ENCODE peak calls at places on chromosomes 2 and 18, in four cellular contexts. One of them, this sample, is unnamed.
A peak's percentile ranks its signal among the peaks of the same experiment; 100 is the strongest.

GRCh38 chr2:204353823-204354222 is 191.5 kb upstream of the PARD3B start:
- DNase-seq in stimulated activated CD4-positive, alpha-beta T cell treated with anti-CD3 and anti-CD28 coated beads, Interleukin-4, amount 100 ng/mL, for 4 hours: no peak
- DNase-seq in mesenteric fat pad: no peak
- DNase-seq in stimulated activated naive CD4-positive, alpha-beta T cell: no peak
- DNase-seq in this sample: no peak

GRCh38 chr2:164882276-164882675 is 40.7 kb upstream of the COBLL1 start:
- DNase-seq in mesenteric fat pad: no peak
- DNase-seq in stimulated activated naive CD4-positive, alpha-beta T cell: no peak
- DNase-seq in stimulated activated CD4-positive, alpha-beta T cell treated with anti-CD3 and anti-CD28 coated beads, Interleukin-4, amount 100 ng/mL, for 4 hours: no peak
- DNase-seq in this sample: no peak

GRCh38 chr2:208280933-208281332 is 14.9 kb downstream of the PIKFYVE start:
- DNase-seq in mesenteric fat pad: no peak
- DNase-seq in stimulated activated naive CD4-positive, alpha-beta T cell: no peak
- DNase-seq in stimulated activated CD4-positive, alpha-beta T cell treated with anti-CD3 and anti-CD28 coated beads, Interleukin-4, amount 100 ng/mL, for 4 hours: no peak
- DNase-seq in this sample: no peak

GRCh38 chr18:6521804-6522418 is 107.2 kb upstream of the L3MBTL4 start:
- DNase-seq in stimulated activated naive CD4-positive, alpha-beta T cell: no peak
- DNase-seq in mesenteric fat pad: no peak
- DNase-seq in stimulated activated CD4-positive, alpha-beta T cell treated with anti-CD3 and anti-CD28 coated beads, Interleukin-4, amount 100 ng/mL, for 4 hours: no peak
- DNase-seq in this sample: no peak

GRCh38 chr2:168645696-168646095 is 156.7 kb upstream of the NOSTRIN start:
- DNase-seq in stimulated activated naive CD4-positive, alpha-beta T cell: no peak
- DNase-seq in mesenteric fat pad: no peak
- DNase-seq in stimulated activated CD4-positive, alpha-beta T cell treated with anti-CD3 and anti-CD28 coated beads, Interleukin-4, amount 100 ng/mL, for 4 hours: no peak
- DNase-seq in this sample: no peak

GRCh38 chr2:163693484-163693883 is 42.3 kb downstream of the FIGN start:
- DNase-seq in stimulated activated naive CD4-positive, alpha-beta T cell: no peak
- DNase-seq in stimulated activated CD4-positive, alpha-beta T cell treated with anti-CD3 and anti-CD28 coated beads, Interleukin-4, amount 100 ng/mL, for 4 hours: no peak
- DNase-seq in mesenteric fat pad: no peak
- DNase-seq in this sample: no peak

GRCh38 chr2:176488446-176488845 is 219.2 kb downstream of the MTX2 start:
- DNase-seq in stimulated activated CD4-positive, alpha-beta T cell treated with anti-CD3 and anti-CD28 coated beads, Interleukin-4, amount 100 ng/mL, for 4 hours: no peak
- DNase-seq in stimulated activated naive CD4-positive, alpha-beta T cell: no peak
- DNase-seq in mesenteric fat pad: no peak
- DNase-seq in this sample: no peak

GRCh38 chr2:133523406-133523805 is 44.9 kb downstream of the NCKAP5 start:
- DNase-seq in mesenteric fat pad: no peak
- DNase-seq in stimulated activated CD4-positive, alpha-beta T cell treated with anti-CD3 and anti-CD28 coated beads, Interleukin-4, amount 100 ng/mL, for 4 hours: no peak
- DNase-seq in stimulated activated naive CD4-positive, alpha-beta T cell: no peak
- DNase-seq in this sample: no peak

GRCh38 chr2:44869761-44870160 is 71.7 kb upstream of the SIX3 start:
- DNase-seq in stimulated activated CD4-positive, alpha-beta T cell treated with anti-CD3 and anti-CD28 coated beads, Interleukin-4, amount 100 ng/mL, for 4 hours: no peak
- DNase-seq in mesenteric fat pad: no peak
- DNase-seq in stimulated activated naive CD4-positive, alpha-beta T cell: no peak
- DNase-seq in this sample: no peak

GRCh38 chr2:102112692-102113665 is 29.6 kb upstream of the IL1R1 start:
- DNase-seq in mesenteric fat pad: no peak
- DNase-seq in stimulated activated naive CD4-positive, alpha-beta T cell: no peak
- DNase-seq in stimulated activated CD4-positive, alpha-beta T cell treated with anti-CD3 and anti-CD28 coated beads, Interleukin-4, amount 100 ng/mL, for 4 hours: no peak
- DNase-seq in this sample: no peak

GRCh38 chr2:38889575-38889974 is at the start of gene ARHGEF33:
- DNase-seq in mesenteric fat pad: no peak
- DNase-seq in stimulated activated CD4-positive, alpha-beta T cell treated with anti-CD3 and anti-CD28 coated beads, Interleukin-4, amount 100 ng/mL, for 4 hours: no peak
- DNase-seq in stimulated activated naive CD4-positive, alpha-beta T cell: no peak
- DNase-seq in this sample: no peak

GRCh38 chr2:172087191-172087779 is 2.0 kb downstream of the DLX1 start:
- DNase-seq in mesenteric fat pad: no peak
- DNase-seq in stimulated activated naive CD4-positive, alpha-beta T cell: no peak
- DNase-seq in stimulated activated CD4-positive, alpha-beta T cell treated with anti-CD3 and anti-CD28 coated beads, Interleukin-4, amount 100 ng/mL, for 4 hours: no peak
- DNase-seq in this sample: no peak

GRCh38 chr2:171293661-171294060 is 133.0 kb upstream of the TLK1 start:
- DNase-seq in stimulated activated CD4-positive, alpha-beta T cell treated with anti-CD3 and anti-CD28 coated beads, Interleukin-4, amount 100 ng/mL, for 4 hours: no peak
- DNase-seq in stimulated activated naive CD4-positive, alpha-beta T cell: no peak
- DNase-seq in mesenteric fat pad: no peak
- DNase-seq in this sample: no peak

GRCh38 chr18:32470136-32470712 is 458 bp downstream of the GAREM1 start:
- DNase-seq in stimulated activated CD4-positive, alpha-beta T cell treated with anti-CD3 and anti-CD28 coated beads, Interleukin-4, amount 100 ng/mL, for 4 hours: no peak
- DNase-seq in stimulated activated naive CD4-positive, alpha-beta T cell: no peak
- DNase-seq in mesenteric fat pad: no peak
- DNase-seq in this sample: no peak

GRCh38 chr18:3595282-3596273 is 145.6 kb downstream of the TGIF1 start:
- DNase-seq in mesenteric fat pad: no peak
- DNase-seq in stimulated activated CD4-positive, alpha-beta T cell treated with anti-CD3 and anti-CD28 coated beads, Interleukin-4, amount 100 ng/mL, for 4 hours: peak; percentile 41
- DNase-seq in stimulated activated naive CD4-positive, alpha-beta T cell: peak; percentile 7
- DNase-seq in this sample: peak; percentile 68

GRCh38 chr2:122927217-122927616 is 1097.9 kb upstream of the CNTNAP5 start:
- DNase-seq in stimulated activated naive CD4-positive, alpha-beta T cell: no peak
- DNase-seq in stimulated activated CD4-positive, alpha-beta T cell treated with anti-CD3 and anti-CD28 coated beads, Interleukin-4, amount 100 ng/mL, for 4 hours: no peak
- DNase-seq in mesenteric fat pad: no peak
- DNase-seq in this sample: no peak

GRCh38 chr2:219254590-219255219 is 987 bp upstream of the TUBA4A start:
- DNase-seq in stimulated activated naive CD4-positive, alpha-beta T cell: peak; percentile 75
- DNase-seq in stimulated activated CD4-positive, alpha-beta T cell treated with anti-CD3 and anti-CD28 coated beads, Interleukin-4, amount 100 ng/mL, for 4 hours: peak; percentile 43
- DNase-seq in mesenteric fat pad: no peak
- DNase-seq in this sample: no peak

GRCh38 chr2:59604143-59604542 is 949.3 kb downstream of the BCL11A start:
- DNase-seq in stimulated activated naive CD4-positive, alpha-beta T cell: no peak
- DNase-seq in stimulated activated CD4-positive, alpha-beta T cell treated with anti-CD3 and anti-CD28 coated beads, Interleukin-4, amount 100 ng/mL, for 4 hours: no peak
- DNase-seq in mesenteric fat pad: no peak
- DNase-seq in this sample: no peak

GRCh38 chr2:206423147-206423546 is 20.2 kb upstream of the ADAM23 start:
- DNase-seq in stimulated activated naive CD4-positive, alpha-beta T cell: no peak
- DNase-seq in stimulated activated CD4-positive, alpha-beta T cell treated with anti-CD3 and anti-CD28 coated beads, Interleukin-4, amount 100 ng/mL, for 4 hours: no peak
- DNase-seq in mesenteric fat pad: no peak
- DNase-seq in this sample: no peak

GRCh38 chr2:20065885-20066602 is 14.6 kb upstream of the LAPTM4A start:
- DNase-seq in stimulated activated CD4-positive, alpha-beta T cell treated with anti-CD3 and anti-CD28 coated beads, Interleukin-4, amount 100 ng/mL, for 4 hours: no peak
- DNase-seq in stimulated activated naive CD4-positive, alpha-beta T cell: no peak
- DNase-seq in mesenteric fat pad: no peak
- DNase-seq in this sample: no peak

GRCh38 chr2:151071382-151071781 is 190.3 kb downstream of the RBM43 start:
- DNase-seq in mesenteric fat pad: no peak
- DNase-seq in stimulated activated naive CD4-positive, alpha-beta T cell: no peak
- DNase-seq in stimulated activated CD4-positive, alpha-beta T cell treated with anti-CD3 and anti-CD28 coated beads, Interleukin-4, amount 100 ng/mL, for 4 hours: no peak
- DNase-seq in this sample: no peak